ENCODE peak calls at places on chromosomes 3 and 15, in five cellular contexts. L is WTC11, B is astrocyte of the spinal cord, O is sigmoid colon, W is dorsolateral prefrontal cortex. P is an unnamed sample.

GRCh38 chr3:146528954-146529353 is 15.5 kb downstream of the PLSCR1 start:
- DNase-seq in L (no peak), B (peak; percentile 78), W (no peak), O (no peak), P (no peak)

GRCh38 chr15:101139986-101140696 is 111.7 kb downstream of the CHSY1 start:
- DNase-seq in L (no peak), O (no peak), W (peak; percentile 24), B (no peak), P (no peak)

GRCh38 chr15:66842710-66843441 is 140.8 kb downstream of the SMAD6 start:
- DNase-seq in W (peak; percentile 50), O (peak; percentile 91), L (peak; percentile 24), B (peak; percentile 70), P (no peak)

GRCh38 chr15:48581221-48581620 is 64.3 kb downstream of the FBN1 start:
- DNase-seq in O (no peak), L (no peak), W (no peak), B (no peak), P (no peak)

GRCh38 chr3:69865920-69866679 is 126.8 kb downstream of the MITF start:
- DNase-seq in B (no peak), L (peak; percentile 10), W (no peak), O (peak; percentile 64), P (no peak)

GRCh38 chr3:118354556-118354955 is 680.1 kb downstream of the IGSF11 start:
- DNase-seq in L (no peak), W (no peak), B (no peak), O (no peak), P (no peak)

GRCh38 chr15:76764004-76764403 is 141.1 kb downstream of the SCAPER start:
- DNase-seq in O (no peak), L (no peak), B (no peak), W (no peak), P (no peak)

GRCh38 chr3:176505878-176506621 is 691.2 kb downstream of the TBL1XR1 start:
- DNase-seq in O (no peak), B (no peak), W (no peak), L (peak; percentile 78), P (no peak)

GRCh38 chr3:163043074-163043473 is 1546.5 kb downstream of the OTOL1 start:
- DNase-seq in W (no peak), B (no peak), L (peak; percentile 11), O (no peak), P (no peak)

GRCh38 chr3:28575748-28576589 is 227.3 kb upstream of the AZI2 start:
- DNase-seq in O (no peak), L (peak; percentile 52), B (no peak), W (peak; percentile 61), P (no peak)

GRCh38 chr3:64653101-64653500 is 34.7 kb downstream of the ADAMTS9 start:
- DNase-seq in B (no peak), L (no peak), W (no peak), O (no peak), P (no peak)

DNA sequence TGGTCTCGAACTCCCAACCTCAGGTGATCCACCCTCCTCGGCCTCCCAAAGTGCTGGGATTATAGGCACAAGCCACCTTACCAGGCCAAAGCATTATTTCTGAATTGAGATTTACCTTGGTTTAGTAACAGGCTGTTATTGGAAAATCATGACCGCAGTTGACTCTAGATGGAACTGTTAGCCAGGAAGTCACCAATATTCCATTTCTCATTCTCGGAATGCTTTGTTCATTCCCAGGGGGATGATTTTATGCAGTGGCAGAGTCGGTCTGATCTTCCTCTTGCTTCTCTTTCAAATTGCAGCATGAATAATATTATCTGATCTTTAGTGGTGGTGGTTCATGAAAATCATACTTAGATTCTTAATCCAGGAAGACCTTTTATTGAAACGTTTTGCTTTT is 195.5 kb upstream of the MBNL1 start:
- DNase-seq in B (peak; percentile 31), W (no peak), L (no peak), O (no peak), P (no peak)
- TF ChIP-seq CTCF in B (peak; percentile 15), W (no peak), L (no peak), O (no peak), P (no peak)

GRCh38 chr3:54892168-54892567 is 35.7 kb downstream of the LRTM1 start:
- DNase-seq in B (no peak), L (no peak), W (no peak), O (no peak), P (no peak)

GRCh38 chr3:54888162-54888561 is 39.7 kb downstream of the LRTM1 start:
- DNase-seq in B (no peak), O (no peak), L (no peak), W (no peak), P (no peak)

GRCh38 chr3:54889731-54890130 is 38.1 kb downstream of the LRTM1 start:
- DNase-seq in W (no peak), O (no peak), B (no peak), L (no peak), P (no peak)

GRCh38 chr3:54888873-54889272 is 39.0 kb downstream of the LRTM1 start:
- DNase-seq in O (no peak), W (no peak), L (no peak), B (peak; percentile 71), P (no peak)

DNA sequence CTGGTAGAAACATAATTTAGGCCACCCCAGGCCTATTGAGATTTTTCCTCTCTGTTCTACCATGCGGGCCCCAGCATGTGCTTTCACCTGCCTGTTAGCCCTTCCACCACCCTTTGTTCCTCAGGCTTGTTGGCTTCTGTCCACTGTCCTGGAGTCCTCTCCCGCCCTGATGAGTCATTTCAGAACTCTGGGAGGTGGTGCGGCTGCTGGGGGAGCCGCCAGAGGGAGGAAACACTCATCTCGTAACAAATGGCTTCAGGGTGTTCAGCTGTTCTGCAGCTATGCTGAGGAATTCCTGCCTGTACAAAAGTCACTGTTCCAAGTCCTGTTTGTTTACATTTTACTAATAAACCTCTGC is 36.3 kb downstream of the LRTM1 start:
- DNase-seq in O (peak; percentile 94), L (no peak), W (peak; percentile 70), B (peak; percentile 99), P (no peak)
- TF ChIP-seq CTCF in O (peak; percentile 35), L (no peak), W (peak; percentile 28), B (peak; percentile 67), P (no peak)

DNA sequence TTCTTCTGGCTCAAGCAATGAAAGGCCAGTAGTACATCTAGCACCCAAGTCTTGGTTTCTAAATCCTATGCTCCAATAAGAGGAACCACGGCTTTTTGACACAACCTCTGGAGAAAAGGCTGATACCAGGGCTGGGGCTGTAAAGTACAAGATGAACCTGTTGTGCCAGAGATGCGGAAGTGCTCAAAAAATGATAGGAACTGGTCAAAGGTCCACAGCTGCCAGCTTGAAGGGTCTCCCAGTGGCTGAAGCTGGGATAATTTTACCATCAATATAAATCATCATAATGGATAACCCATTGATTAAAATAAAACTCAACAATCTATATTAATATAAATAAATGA is 562 bp upstream of the NCEH1 start:
- DNase-seq in B (no peak), W (no peak), L (no peak), O (no peak), P (no peak)
- TF ChIP-seq CTCF in B (no peak), W (no peak), L (no peak), O (no peak), P (no peak)

GRCh38 chr15:89776274-89777072 is at the start of gene MESP2:
- DNase-seq in O (peak; percentile 93), B (peak; percentile 61), L (peak; percentile 91), W (peak; percentile 87), P (peak; percentile 55)
- TF ChIP-seq CTCF in O (no peak), B (peak; percentile 35), L (no peak), W (peak; percentile 48), P (no peak)

DNA sequence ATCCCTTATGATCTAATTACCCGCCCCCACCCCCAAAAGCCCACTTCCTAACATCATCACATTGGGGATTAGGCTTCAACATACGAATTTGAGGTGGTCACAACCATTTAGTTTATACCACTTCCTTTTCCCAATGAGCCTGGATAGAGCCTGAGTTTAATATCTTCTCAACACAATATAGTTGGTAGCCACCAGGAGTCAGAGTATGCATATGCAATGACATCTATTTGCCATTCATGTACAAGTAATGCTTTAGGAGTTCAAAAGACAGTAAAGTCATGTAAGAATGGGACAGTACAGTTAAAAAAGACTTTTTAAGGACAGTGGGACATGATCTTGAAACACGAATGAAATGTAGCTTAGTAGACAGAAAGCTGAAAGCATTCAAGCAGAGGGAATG is 172.4 kb downstream of the DCLK3 start:
- DNase-seq in W (no peak), L (no peak), O (no peak), B (peak; percentile 43), P (no peak)
- TF ChIP-seq CTCF in W (no peak), L (no peak), O (no peak), B (peak; percentile 15), P (no peak)

GRCh38 chr3:133897547-133897946 is 1.9 kb upstream of the RAB6B start:
- DNase-seq in L (no peak), W (no peak), B (no peak), O (no peak), P (no peak)

GRCh38 chr3:133896002-133896761 is 500 bp upstream of the RAB6B start:
- DNase-seq in B (peak; percentile 10), O (no peak), W (no peak), L (peak; percentile 35), P (no peak)

GRCh38 chr3:133899309-133899708 is 3.6 kb upstream of the RAB6B start:
- DNase-seq in L (no peak), W (no peak), O (no peak), B (no peak), P (no peak)

GRCh38 chr3:133905376-133905775 is 9.7 kb upstream of the RAB6B start:
- DNase-seq in O (no peak), W (no peak), L (no peak), B (no peak), P (no peak)

DNA sequence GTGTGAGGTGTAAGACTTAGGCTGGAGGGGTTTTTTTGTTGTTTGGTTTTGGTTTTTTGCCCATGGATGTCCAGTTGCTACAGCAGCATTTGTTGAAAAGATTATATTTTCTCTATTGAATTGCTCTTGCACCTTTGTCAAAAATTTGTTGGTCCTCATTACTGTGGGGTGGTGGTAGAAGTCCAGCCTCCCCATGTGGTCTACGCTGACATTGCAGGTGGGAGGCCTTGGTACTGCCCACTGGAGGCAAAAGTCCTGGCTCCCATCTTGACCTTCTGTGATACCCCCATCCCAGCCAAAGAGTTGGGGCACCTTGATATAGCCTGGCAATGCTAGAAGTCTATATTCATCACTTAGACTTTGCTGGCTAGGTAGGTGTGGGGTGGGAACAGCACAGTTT is 5.4 kb upstream of the RAB6B start:
- DNase-seq in B (no peak), L (no peak), O (no peak), W (no peak), P (no peak)
- TF ChIP-seq CTCF in B (no peak), L (no peak), O (no peak), W (no peak), P (no peak)

GRCh38 chr3:128849776-128850542 is 29.5 kb upstream of the ACAD9 start:
- DNase-seq in L (no peak), W (no peak), B (peak; percentile 18), O (no peak), P (no peak)
- TF ChIP-seq CTCF in L (no peak), W (no peak), B (peak; percentile 33), O (no peak), P (no peak)

P was measured in CD4-positive, alpha-beta T cell.